ENCODE peak calls at places on chromosomes 6 and 20, in four cellular contexts. B, P, Y and R are unnamed samples.

GRCh38 chr6:32152414-32153251 is 894 bp upstream of the PRRT1 start:
- DNase-seq in B (no peak), P (no peak), Y (no peak), R (no peak)

GRCh38 chr6:8432614-8433013 is 2.7 kb downstream of the SLC35B3 start:
- DNase-seq in B (no peak), P (no peak), Y (no peak), R (no peak)

GRCh38 chr20:44720994-44721784 is 6.0 kb downstream of the CCN5 start:
- DNase-seq in B (no peak), P (peak), Y (no peak), R (no peak)

GRCh38 chr6:47206626-47207025 is 103.1 kb downstream of the TNFRSF21 start:
- DNase-seq in B (no peak), P (no peak), Y (no peak), R (no peak)

GRCh38 chr6:39189915-39190544 is 39.2 kb downstream of the KCNK5 start:
- DNase-seq in B (peak), P (no peak), Y (no peak), R (no peak)

GRCh38 chr6:47897233-47897632 is 115.4 kb downstream of the OPN5 start:
- DNase-seq in B (no peak), P (no peak), Y (no peak), R (no peak)

GRCh38 chr6:137188855-137189254 is 15.4 kb upstream of the IL22RA2 start:
- DNase-seq in B (no peak), P (peak), Y (no peak), R (no peak)

GRCh38 chr6:161305860-161306259 is 32.0 kb upstream of the AGPAT4 start:
- DNase-seq in B (peak), P (no peak), Y (no peak), R (no peak)

GRCh38 chr6:137832110-137832509 is 34.9 kb upstream of the TNFAIP3 start:
- DNase-seq in B (no peak), P (peak), Y (no peak), R (no peak)

GRCh38 chr6:33508935-33509926 is 54.9 kb downstream of the ZBTB9 start:
- DNase-seq in B (peak), P (no peak), Y (no peak), R (no peak)

GRCh38 chr6:104928141-104928540 is 28.8 kb upstream of the LIN28B start:
- DNase-seq in B (no peak), P (no peak), Y (no peak), R (no peak)

GRCh38 chr20:16803965-16804792 is 56.0 kb downstream of the OTOR start:
- DNase-seq in B (peak), P (no peak), Y (peak), R (no peak)

GRCh38 chr6:136994782-136995181 is 50.0 kb downstream of the IL20RA start:
- DNase-seq in B (no peak), P (no peak), Y (no peak), R (no peak)

GRCh38 chr6:25769983-25770382 is 15.4 kb downstream of the SLC17A4 start:
- DNase-seq in B (no peak), P (peak), Y (no peak), R (no peak)

GRCh38 chr6:40844241-40844640 is 194.8 kb downstream of the UNC5CL start:
- DNase-seq in B (no peak), P (no peak), Y (no peak), R (no peak)

GRCh38 chr6:107116328-107116892 is 1.1 kb upstream of the BEND3 start:
- DNase-seq in B (no peak), P (no peak), Y (peak), R (peak)

GRCh38 chr6:2514965-2515543 is 235.7 kb downstream of the MYLK4 start:
- DNase-seq in B (no peak), P (no peak), Y (no peak), R (no peak)

GRCh38 chr6:14857501-14857900 is 388.4 kb upstream of the JARID2 start:
- DNase-seq in B (peak), P (no peak), Y (no peak), R (peak)

GRCh38 chr6:8207869-8208191 is 105.5 kb upstream of the EEF1E1 start:
- DNase-seq in B (no peak), P (no peak), Y (no peak), R (no peak)

GRCh38 chr6:89068695-89069094 is 11.9 kb upstream of the PNRC1 start:
- DNase-seq in B (no peak), P (no peak), Y (no peak), R (no peak)

GRCh38 chr6:44735631-44735963 is 348.1 kb downstream of the CDC5L start:
- DNase-seq in B (no peak), P (no peak), Y (no peak), R (no peak)

GRCh38 chr20:37297066-37297736 is 7.7 kb downstream of the MANBAL start:
- DNase-seq in B (no peak), P (no peak), Y (no peak), R (peak)

GRCh38 chr20:21615617-21616080 is 89.8 kb upstream of the PAX1 start:
- DNase-seq in B (peak), P (no peak), Y (no peak), R (no peak)

GRCh38 chr6:27297857-27298730 is 14.0 kb downstream of the POM121L2 start:
- DNase-seq in B (no peak), P (no peak), Y (no peak), R (no peak)

GRCh38 chr6:82959385-82959941 is 106.2 kb downstream of the UBE3D start:
- DNase-seq in B (no peak), P (no peak), Y (no peak), R (no peak)

GRCh38 chr6:56798163-56798562 is 155.5 kb upstream of the DST start:
- DNase-seq in B (no peak), P (no peak), Y (no peak), R (no peak)

GRCh38 chr20:62496525-62497218 is 20.9 kb upstream of the GATA5 start:
- DNase-seq in B (no peak), P (no peak), Y (peak), R (no peak)

GRCh38 chr6:7262037-7262461 is 51.0 kb downstream of the SSR1 start:
- DNase-seq in B (no peak), P (no peak), Y (peak), R (peak)

GRCh38 chr6:90065173-90065572 is 170.9 kb downstream of the GJA10 start:
- DNase-seq in B (no peak), P (no peak), Y (no peak), R (no peak)